ENCODE peak calls at places on chromosomes 16 and 17, in four cellular contexts. E, Y, C and W are unnamed samples.

GRCh38 chr16:5442986-5443385 is 345.4 kb upstream of the EEF2KMT start:
- DNase-seq in E (no peak), Y (no peak), C (no peak), W (no peak)

GRCh38 chr17:55731586-55732250 is 9.1 kb upstream of the TMEM100 start:
- DNase-seq in E (no peak), C (no peak), Y (no peak), W (no peak)

GRCh38 chr16:49181812-49182211 is 99.8 kb downstream of the CBLN1 start:
- DNase-seq in E (no peak), C (no peak), Y (no peak), W (no peak)

GRCh38 chr17:45908460-45908859 is 14.1 kb downstream of the MAPT start:
- DNase-seq in C (no peak), E (no peak), Y (no peak), W (no peak)

GRCh38 chr17:65261682-65262636 is 124.8 kb downstream of the RGS9 start:
- DNase-seq in Y (no peak), C (no peak), E (no peak), W (no peak)

GRCh38 chr17:17836250-17836817 is 452 bp downstream of the SREBF1 start:
- DNase-seq in C (peak), E (peak), Y (peak), W (peak)

GRCh38 chr17:18381158-18381952 is 3.8 kb downstream of the EVPLL start:
- DNase-seq in Y (no peak), C (no peak), E (no peak), W (no peak)

GRCh38 chr17:50426814-50427787 is 1.1 kb downstream of the ACSF2 start:
- DNase-seq in C (no peak), E (no peak), Y (no peak), W (peak)

GRCh38 chr16:50209548-50210265 is 56.6 kb downstream of the TENT4B start:
- DNase-seq in Y (no peak), E (no peak), C (no peak), W (no peak)

GRCh38 chr16:1524366-1524765 is 9.1 kb upstream of the TMEM204 start:
- DNase-seq in E (no peak), Y (no peak), C (no peak), W (no peak)

GRCh38 chr16:10984509-10984908 is 40.1 kb downstream of the CLEC16A start:
- DNase-seq in E (no peak), Y (no peak), C (no peak), W (no peak)

GRCh38 chr16:2090819-2091721 is 43.3 kb downstream of the TSC2 start:
- DNase-seq in C (no peak), E (no peak), Y (no peak), W (peak)

GRCh38 chr16:4924593-4925378 is 12.2 kb downstream of the PPL start:
- DNase-seq in E (no peak), Y (peak), C (no peak), W (peak)

GRCh38 chr17:19716108-19717030 is at the start of gene SLC47A2:
- DNase-seq in Y (no peak), C (no peak), E (no peak), W (peak)

GRCh38 chr16:740459-740763 is 386 bp downstream of the CIAO3 start:
- DNase-seq in E (no peak), C (no peak), Y (no peak), W (peak)

GRCh38 chr17:56937688-56938087 is 23.2 kb downstream of the COIL start:
- DNase-seq in E (no peak), Y (no peak), C (no peak), W (no peak)

GRCh38 chr17:70552230-70552981 is 383.1 kb downstream of the KCNJ2 start:
- DNase-seq in E (no peak), Y (no peak), C (no peak), W (peak)

GRCh38 chr17:2071421-2072281 is 16.7 kb downstream of the HIC1 start:
- DNase-seq in C (no peak), E (no peak), Y (no peak), W (no peak)

GRCh38 chr16:66844009-66844341 is 239 bp upstream of the CA7 start:
- DNase-seq in C (no peak), Y (no peak), E (no peak), W (no peak)

GRCh38 chr16:88200896-88201185 is 181.9 kb upstream of the ZNF469 start:
- DNase-seq in Y (no peak), C (no peak), E (no peak), W (no peak)

GRCh38 chr16:106623-107324 is 28.7 kb downstream of the MPG start:
- DNase-seq in Y (no peak), C (no peak), E (peak), W (peak)

GRCh38 chr17:64736804-64737492 is 74.8 kb upstream of the SMURF2 start:
- DNase-seq in E (no peak), Y (no peak), C (peak), W (peak)

GRCh38 chr17:82893779-82894178 is 54.0 kb upstream of the ZNF750 start:
- DNase-seq in C (no peak), Y (no peak), E (no peak), W (no peak)

GRCh38 chr17:78670850-78671291 is 93.7 kb upstream of the DNAH17 start:
- DNase-seq in E (no peak), C (no peak), Y (no peak), W (no peak)